ENCODE peak calls at places on chromosomes 3 and 15, in ten cellular contexts. D, A, S, U, F, Y, I, O, V and B are unnamed samples. For H3K36me3 and H3K27me3, the result is how much of the 10 kb centered on the place peaks cover.

GRCh38 chr3:113532698-113533533 is 561 bp downstream of the SIDT1 start:
- DNase-seq in D (no peak), A (peak), S (peak), U (peak), F (peak), Y (peak), I (peak), O (peak), V (no peak), B (peak)

GRCh38 chr3:57952208-57952631 is 56.0 kb upstream of the FLNB start:
- DNase-seq in D (peak), A (peak), S (peak), U (peak), F (no peak), Y (peak), I (peak), O (no peak), V (no peak), B (peak)

GRCh38 chr15:36136054-36136453 is 443.4 kb upstream of the CDIN1 start:
- DNase-seq in D (no peak), A (no peak), S (no peak), U (no peak), F (no peak), Y (no peak), I (no peak), O (no peak), V (no peak), B (no peak)

GRCh38 chr3:38574411-38575278 is 74.8 kb downstream of the SCN5A start:
- DNase-seq in D (no peak), A (peak), S (peak), U (no peak), F (peak), Y (peak), I (peak), O (no peak), V (no peak), B (no peak)

GRCh38 chr15:40793216-40793989 is 13.5 kb upstream of the ZFYVE19 start:
- DNase-seq in D (no peak), A (no peak), S (no peak), U (peak), F (peak), Y (no peak), I (no peak), O (no peak), V (no peak), B (no peak)

GRCh38 chr15:39511915-39512260 is 69.0 kb upstream of the THBS1 start:
- DNase-seq in D (no peak), A (no peak), S (no peak), U (no peak), F (no peak), Y (no peak), I (no peak), O (no peak), V (no peak), B (no peak)

GRCh38 chr3:160225181-160226025 is at the start of gene C3orf80:
- DNase-seq in D (no peak), A (peak), S (peak), U (peak), F (peak), Y (peak), I (peak), O (peak), V (peak), B (peak)

GRCh38 chr3:158097141-158097540 is 9.1 kb downstream of the SHOX2 start:
- DNase-seq in D (no peak), A (no peak), S (no peak), U (no peak), F (no peak), Y (no peak), I (no peak), O (no peak), V (no peak), B (no peak)

GRCh38 chr15:69141286-69141701 is 19.1 kb upstream of the GLCE start:
- DNase-seq in D (no peak), A (no peak), S (no peak), U (no peak), F (no peak), Y (peak), I (peak), O (no peak), V (no peak), B (no peak)

GRCh38 chr15:76358453-76358852 is 21.9 kb downstream of the ISL2 start:
- DNase-seq in D (no peak), A (no peak), S (no peak), U (no peak), F (no peak), Y (no peak), I (no peak), O (no peak), V (no peak), B (no peak)

GRCh38 chr3:37144806-37145205 is 29.6 kb downstream of the LRRFIP2 start:
- DNase-seq in D (no peak), A (no peak), S (no peak), U (no peak), F (no peak), Y (no peak), I (no peak), O (no peak), V (peak), B (no peak)

GRCh38 chr3:112519424-112520001 is 20.2 kb upstream of the BTLA start:
- DNase-seq in D (peak), A (peak), S (peak), U (no peak), F (no peak), Y (peak), I (peak), O (no peak), V (peak), B (peak)

GRCh38 chr15:46354443-46354842 is 719.6 kb downstream of the SQOR start:
- DNase-seq in D (no peak), A (no peak), S (no peak), U (no peak), F (no peak), Y (no peak), I (no peak), O (no peak), V (no peak), B (no peak)

GRCh38 chr3:5891721-5892120 is 704.2 kb downstream of the EDEM1 start:
- DNase-seq in D (no peak), A (no peak), S (no peak), U (no peak), F (no peak), Y (no peak), I (no peak), O (no peak), V (no peak), B (no peak)

GRCh38 chr15:63010386-63010785 is 32.2 kb upstream of the TPM1 start:
- DNase-seq in D (no peak), A (no peak), S (no peak), U (no peak), F (no peak), Y (no peak), I (no peak), O (no peak), V (no peak), B (no peak)

GRCh38 chr3:21839592-21839991 is 88.6 kb upstream of the ZNF385D start:
- DNase-seq in D (no peak), A (no peak), S (peak), U (no peak), F (no peak), Y (peak), I (no peak), O (no peak), V (no peak), B (no peak)

GRCh38 chr3:18556503-18556902 is 131.4 kb upstream of the SATB1 start:
- DNase-seq in D (no peak), A (no peak), S (no peak), U (no peak), F (no peak), Y (no peak), I (no peak), O (peak), V (peak), B (no peak)

GRCh38 chr15:36970522-36970921 is 129.8 kb downstream of the MEIS2 start:
- DNase-seq in D (no peak), A (no peak), S (no peak), U (no peak), F (no peak), Y (no peak), I (no peak), O (no peak), V (no peak), B (no peak)

GRCh38 chr3:113147608-113148306 is 63.6 kb upstream of the BOC start:
- DNase-seq in D (peak), A (peak), S (no peak), U (no peak), F (no peak), Y (no peak), I (peak), O (no peak), V (no peak), B (no peak)

GRCh38 chr15:31309893-31310606 is 16.6 kb upstream of the KLF13 start:
- DNase-seq in D (no peak), A (no peak), S (no peak), U (no peak), F (no peak), Y (no peak), I (no peak), O (no peak), V (no peak), B (peak)

GRCh38 chr15:34514251-34514760 is 69.1 kb downstream of the GOLGA8B start:
- DNase-seq in D (peak), A (no peak), S (peak), U (peak), F (no peak), Y (peak), I (peak), O (peak), V (no peak), B (peak)

GRCh38 chr15:40721716-40722115 is 26.7 kb downstream of the RAD51 start:
- DNase-seq in D (no peak), A (no peak), S (no peak), U (no peak), F (no peak), Y (no peak), I (no peak), O (no peak), V (no peak), B (no peak)

GRCh38 chr3:177359601-177360357 is 162.5 kb upstream of the TBL1XR1 start:
- DNase-seq in D (peak), A (peak), S (peak), U (peak), F (peak), Y (peak), I (peak), O (peak), V (peak), B (peak)

GRCh38 chr3:168249539-168250414 is 154.1 kb upstream of the GOLIM4 start:
- DNase-seq in D (peak), A (peak), S (peak), U (peak), F (peak), Y (peak), I (peak), O (no peak), V (no peak), B (peak)

GRCh38 chr3:43484926-43485488 is 136.8 kb downstream of the ANO10 start:
- DNase-seq in D (no peak), A (no peak), S (no peak), U (no peak), F (no peak), Y (no peak), I (no peak), O (no peak), V (no peak), B (peak)

GRCh38 chr3:27392950-27393679 is 23.9 kb upstream of the NEK10 start:
- DNase-seq in D (no peak), A (no peak), S (no peak), U (no peak), F (no peak), Y (no peak), I (no peak), O (no peak), V (no peak), B (no peak)

GRCh38 chr3:183123891-183124290 is 24.6 kb upstream of the MCCC1 start:
- DNase-seq in D (no peak), A (no peak), S (no peak), U (no peak), F (no peak), Y (peak), I (no peak), O (no peak), V (no peak), B (no peak)

GRCh38 chr3:126270145-126270811 is 86.9 kb downstream of the KLF15 start:
- DNase-seq in D (peak), A (no peak), S (no peak), U (peak), F (peak), Y (no peak), I (no peak), O (no peak), V (no peak), B (no peak)

GRCh38 chr3:31013843-31014242 is 119.4 kb upstream of the GADL1 start:
- DNase-seq in D (no peak), A (no peak), S (no peak), U (no peak), F (no peak), Y (no peak), I (no peak), O (no peak), V (peak), B (no peak)

GRCh38 chr3:16704938-16705337 is 99.7 kb upstream of the DAZL start:
- DNase-seq in D (no peak), A (no peak), S (no peak), U (no peak), F (no peak), Y (no peak), I (no peak), O (no peak), V (no peak), B (no peak)

GRCh38 chr3:160869825-160870224 is 113.8 kb downstream of the PPM1L start:
- DNase-seq in D (no peak), A (peak), S (no peak), U (peak), F (no peak), Y (no peak), I (peak), O (no peak), V (no peak), B (no peak)

GRCh38 chr3:16140894-16141285 is 33.6 kb upstream of the GALNT15 start:
- DNase-seq in D (no peak), A (no peak), S (no peak), U (no peak), F (no peak), Y (no peak), I (no peak), O (no peak), V (no peak), B (no peak)

GRCh38 chr15:81924667-81925183 is 121.1 kb downstream of the MEX3B start:
- DNase-seq in D (no peak), A (no peak), S (no peak), U (no peak), F (no peak), Y (no peak), I (no peak), O (no peak), V (no peak), B (no peak)

GRCh38 chr15:56815247-56815646 is 81.9 kb upstream of the ZNF280D start:
- DNase-seq in D (peak), A (no peak), S (no peak), U (no peak), F (no peak), Y (peak), I (no peak), O (no peak), V (peak), B (no peak)

GRCh38 chr15:93030430-93031102 is 58.4 kb downstream of the RGMA start:
- DNase-seq in D (peak), A (peak), S (peak), U (peak), F (peak), Y (peak), I (peak), O (peak), V (peak), B (peak)

GRCh38 chr3:80696280-80696679 is 928.5 kb upstream of the ROBO1 start:
- DNase-seq in D (no peak), A (no peak), S (no peak), U (no peak), F (peak), Y (no peak), I (no peak), O (no peak), V (no peak), B (no peak)

GRCh38 chr3:106457278-106458210 is 588.7 kb upstream of the CBLB start:
- DNase-seq in D (no peak), A (no peak), S (no peak), U (peak), F (no peak), Y (no peak), I (no peak), O (no peak), V (no peak), B (no peak)
- H3K4me3 ChIP-seq in D (no peak), A (no peak), S (no peak), U (no peak), F (no peak), Y (no peak), I (no peak), O (no peak), V (no peak), B (no peak)

GRCh38 chr15:84604804-84605203 is 4.0 kb downstream of the ZSCAN2 start:
- DNase-seq in D (no peak), A (no peak), S (no peak), U (no peak), F (no peak), Y (no peak), I (no peak), O (no peak), V (no peak), B (no peak)
- H3K36me3 ChIP-seq in D (under half), A (under half), S (under half), U (under half), F (under half), Y (under half), I (under half), O (under half), V (under half), B (under half)

DNA sequence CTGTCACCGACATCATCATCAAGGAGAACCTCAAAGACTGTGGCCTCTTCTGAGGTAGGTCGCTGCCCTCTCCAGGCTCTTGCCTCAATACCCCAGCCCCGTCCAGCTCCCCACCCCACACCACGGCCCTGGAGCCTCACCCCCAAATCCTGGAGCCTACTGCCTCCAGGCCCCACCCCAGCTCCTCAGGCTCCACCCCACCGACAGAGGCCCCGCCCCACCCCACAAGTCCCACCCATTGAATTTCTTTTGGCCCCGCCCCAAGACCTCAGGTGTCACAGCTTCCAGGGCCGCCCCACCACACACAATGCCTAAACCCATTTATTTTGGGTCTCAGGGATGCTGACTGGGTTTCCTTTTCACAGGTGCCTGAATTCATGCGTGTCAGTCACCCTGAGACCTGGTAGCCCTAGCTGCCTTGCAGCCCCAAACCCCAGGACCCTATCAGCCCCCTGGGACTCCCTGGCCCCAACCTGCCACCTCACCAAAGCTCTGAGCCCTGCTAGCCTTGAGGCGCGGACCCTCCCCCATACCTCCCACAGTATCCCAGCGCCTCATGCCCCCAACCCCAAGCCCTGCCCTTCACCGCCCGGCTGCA is 3.6 kb downstream of the GNAT1 start:
- DNase-seq in D (no peak), A (no peak), S (no peak), U (no peak), F (no peak), Y (peak), I (peak), O (no peak), V (no peak), B (peak)
- H3K27me3 ChIP-seq in D (under half), A (under half), S (under half), U (under half), F (under half), Y (under half), I (half or more), O (under half), V (under half), B (under half)

GRCh38 chr3:48275292-48276027 is 34.6 kb downstream of the ZNF589 start:
- DNase-seq in D (no peak), A (no peak), S (no peak), U (no peak), F (no peak), Y (no peak), I (no peak), O (no peak), V (no peak), B (no peak)

GRCh38 chr3:48274452-48274851 is 33.5 kb downstream of the ZNF589 start:
- DNase-seq in D (no peak), A (no peak), S (no peak), U (no peak), F (no peak), Y (no peak), I (no peak), O (no peak), V (no peak), B (no peak)

GRCh38 chr3:48271763-48272498 is 31.0 kb downstream of the ZNF589 start:
- DNase-seq in D (no peak), A (no peak), S (no peak), U (no peak), F (no peak), Y (no peak), I (no peak), O (no peak), V (no peak), B (peak)

GRCh38 chr3:48276856-48277641 is 36.1 kb downstream of the ZNF589 start:
- DNase-seq in D (no peak), A (no peak), S (no peak), U (no peak), F (no peak), Y (peak), I (no peak), O (no peak), V (no peak), B (no peak)

GRCh38 chr3:48273594-48274211 is 32.8 kb downstream of the ZNF589 start:
- DNase-seq in D (peak), A (peak), S (peak), U (no peak), F (peak), Y (peak), I (peak), O (peak), V (peak), B (peak)
- H3K4me3 ChIP-seq in D (no peak), A (no peak), S (no peak), U (no peak), F (no peak), Y (no peak), I (no peak), O (no peak), V (no peak), B (no peak)

DNA sequence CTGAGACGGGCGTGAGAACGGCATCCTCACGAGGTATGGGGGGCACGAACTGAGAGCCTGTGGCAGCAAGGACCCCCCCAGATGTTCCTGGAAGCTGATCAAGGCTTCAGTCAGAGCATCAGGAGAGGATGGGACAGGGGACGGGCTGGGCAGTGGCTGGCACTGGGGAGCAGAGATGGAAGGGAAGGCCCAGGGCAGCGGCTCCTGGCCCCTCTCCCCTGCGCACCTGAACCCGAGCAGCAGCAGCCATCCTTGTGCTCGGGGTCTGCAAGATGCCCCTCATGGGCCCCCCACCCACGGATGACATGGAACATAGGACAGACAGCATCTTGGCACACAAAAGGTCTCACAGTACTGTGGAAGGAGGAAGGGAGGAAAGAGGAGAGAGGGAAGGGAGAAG is 51.3 kb downstream of the DHX30 start:
- DNase-seq in D (no peak), A (no peak), S (no peak), U (no peak), F (no peak), Y (no peak), I (no peak), O (no peak), V (no peak), B (no peak)
- H3K36me3 ChIP-seq in D (under half), A (under half), S (under half), U (half or more), F (half or more), Y (half or more), I (under half), O (under half), V (under half), B (under half)